ENCODE peak calls at places on chromosomes 13 and 19, in nine cellular contexts. V is GOT3; C is effector CD4-positive, alpha-beta T cell; Q is NCI-H1048; P is fibroblast of the aortic adventitia; W is WERI-Rb-1; J is naive thymus-derived CD4-positive, alpha-beta T cell; A is stimulated activated CD8-positive, alpha-beta memory T cell treated with anti-CD3 and anti-CD28 coated beads, Interleukin-15, amount 100 ng/mL, for 4 hours; I is AG10803. M is an unnamed sample.

GRCh38 chr13:38590796-38591507 is 95.9 kb upstream of the FREM2 start:
- DNase-seq in V (no peak), W (no peak), P (no peak), Q (no peak), A (no peak), I (no peak), J (no peak), C (no peak), M (no peak)

GRCh38 chr13:77429320-77430142 is 102.6 kb upstream of the MYCBP2 start:
- DNase-seq in J (no peak), V (no peak), P (no peak), A (no peak), C (no peak), I (peak; percentile 16), W (no peak), Q (no peak), M (no peak)

GRCh38 chr19:45498411-45499195 is at the start of gene PPM1N:
- DNase-seq in A (no peak), Q (no peak), V (no peak), C (peak; percentile 49), J (peak; percentile 62), W (peak; percentile 86), I (peak; percentile 19), P (no peak), M (peak; percentile 38)

GRCh38 chr13:92842145-92842544 is 384.5 kb upstream of the GPC6 start:
- DNase-seq in I (peak; percentile 93), C (no peak), W (no peak), A (no peak), J (no peak), V (no peak), P (peak; percentile 96), Q (no peak), M (no peak)

GRCh38 chr13:56528040-56528760 is 612.5 kb upstream of the PRR20A start:
- DNase-seq in J (no peak), A (no peak), Q (no peak), I (no peak), V (no peak), P (no peak), C (no peak), W (no peak), M (no peak)

GRCh38 chr13:111021270-111021669 is 93.8 kb upstream of the ARHGEF7 start:
- DNase-seq in Q (no peak), C (no peak), W (no peak), A (no peak), I (no peak), V (no peak), P (peak; percentile 6), J (no peak), M (no peak)

GRCh38 chr13:99875391-99875790 is 96.2 kb downstream of the ZIC5 start:
- DNase-seq in W (no peak), I (no peak), J (no peak), V (no peak), A (no peak), C (no peak), P (no peak), Q (no peak), M (no peak)

GRCh38 chr13:76929320-76929719 is 19.0 kb upstream of the ACOD1 start:
- DNase-seq in I (no peak), A (no peak), W (no peak), V (no peak), J (no peak), P (no peak), Q (no peak), C (no peak), M (no peak)

GRCh38 chr13:74134777-74135305 is 637 bp upstream of the KLF12 start:
- DNase-seq in W (peak; percentile 71), P (no peak), A (peak; percentile 31), V (no peak), J (peak; percentile 69), C (peak; percentile 64), I (no peak), Q (no peak), M (peak; percentile 54)

GRCh38 chr13:25683056-25683455 is 311.3 kb downstream of the ATP8A2 start:
- DNase-seq in A (no peak), Q (no peak), V (no peak), W (no peak), I (no peak), P (no peak), J (no peak), C (no peak), M (no peak)

GRCh38 chr19:50513746-50514345 is at the start of gene ASPDH:
- DNase-seq in V (no peak), Q (no peak), A (no peak), I (no peak), J (no peak), C (no peak), P (no peak), W (no peak), M (no peak)

GRCh38 chr13:60009300-60010248 is 154.2 kb downstream of the DIAPH3 start:
- DNase-seq in A (no peak), J (no peak), I (no peak), C (no peak), Q (no peak), V (no peak), W (no peak), P (no peak), M (no peak)

GRCh38 chr13:47437411-47437810 is 540.6 kb upstream of the HTR2A start:
- DNase-seq in P (peak; percentile 48), V (no peak), J (no peak), W (no peak), I (peak; percentile 77), Q (no peak), A (no peak), C (no peak), M (no peak)

GRCh38 chr13:71218960-71219359 is 648.0 kb downstream of the DACH1 start:
- DNase-seq in P (no peak), J (no peak), I (no peak), Q (no peak), C (no peak), W (peak; percentile 43), V (no peak), A (no peak), M (no peak)

GRCh38 chr19:52453324-52454094 is at the start of gene ZNF578:
- DNase-seq in I (peak; percentile 84), W (peak; percentile 98), C (peak; percentile 19), V (no peak), P (peak; percentile 82), J (peak; percentile 72), Q (no peak), A (peak; percentile 53), M (peak; percentile 34)